ENCODE peak calls at places on chromosomes 2 and 18, in six cellular contexts. Z is H9, E is mesenchymal stem cell, N is trophoblast cell, T is neuronal stem cell, B is IMR-90. G is an unnamed sample.

GRCh38 chr2:38722271-38723115 is 28.7 kb downstream of the SRSF7 start:
- DNase-seq in E (no peak), Z (no peak), T (no peak), N (no peak), B (no peak), G (no peak)

GRCh38 chr18:26480897-26481795 is 67.2 kb downstream of the KCTD1 start:
- DNase-seq in Z (no peak), E (peak; percentile 89), B (peak; percentile 96), N (no peak), T (no peak), G (peak; percentile 48)

GRCh38 chr2:215779912-215780311 is 233.4 kb downstream of the MREG start:
- DNase-seq in T (no peak), B (no peak), E (no peak), Z (no peak), N (no peak), G (peak; percentile 53)

GRCh38 chr18:63241317-63241712 is 78.3 kb downstream of the BCL2 start:
- DNase-seq in Z (no peak), N (no peak), E (no peak), T (no peak), B (no peak), G (no peak)

GRCh38 chr2:61970807-61971556 is 65.5 kb downstream of the COMMD1 start:
- DNase-seq in B (no peak), N (no peak), Z (peak; percentile 69), T (no peak), E (no peak), G (peak; percentile 68)

GRCh38 chr2:55839182-55839819 is 84.3 kb downstream of the EFEMP1 start:
- DNase-seq in B (peak; percentile 46), T (no peak), E (peak; percentile 65), N (peak; percentile 83), Z (no peak), G (peak; percentile 70)

GRCh38 chr2:96485751-96486643 is 19.2 kb downstream of the NEURL3 start:
- DNase-seq in N (peak; percentile 62), T (no peak), B (peak; percentile 87), E (peak; percentile 80), Z (peak; percentile 59), G (peak; percentile 60)

GRCh38 chr2:109173311-109174171 is 44.5 kb downstream of the SH3RF3 start:
- DNase-seq in T (peak; percentile 17), Z (no peak), E (peak; percentile 96), B (peak; percentile 87), N (no peak), G (peak; percentile 74)

GRCh38 chr2:60852282-60852860 is 29.0 kb upstream of the REL start:
- DNase-seq in Z (no peak), E (no peak), T (no peak), B (no peak), N (no peak), G (no peak)

GRCh38 chr2:42046819-42047487 is 868 bp upstream of the PKDCC start:
- DNase-seq in B (no peak), T (peak; percentile 95), E (peak; percentile 71), Z (peak; percentile 84), N (no peak), G (peak; percentile 98)

GRCh38 chr2:209445485-209445884 is 21.6 kb downstream of the MAP2 start:
- DNase-seq in Z (no peak), B (no peak), E (no peak), N (no peak), T (no peak), G (no peak)

GRCh38 chr18:54148151-54148550 is 76.3 kb downstream of the MBD2 start:
- DNase-seq in B (no peak), N (no peak), Z (no peak), T (no peak), E (no peak), G (no peak)

GRCh38 chr18:49988101-49988500 is 174.8 kb upstream of the ACAA2 start:
- DNase-seq in N (no peak), Z (no peak), T (no peak), E (no peak), B (no peak), G (no peak)

GRCh38 chr2:12555012-12555645 is 161.6 kb upstream of the TRIB2 start:
- DNase-seq in T (no peak), B (peak; percentile 80), N (no peak), Z (no peak), E (peak; percentile 63), G (peak; percentile 38)

GRCh38 chr2:113218283-113219091 is 44.7 kb downstream of the PSD4 start:
- DNase-seq in E (peak; percentile 68), Z (no peak), N (peak; percentile 34), B (no peak), T (no peak), G (no peak)

GRCh38 chr18:75244336-75244735 is 33.7 kb downstream of the TSHZ1 start:
- DNase-seq in N (no peak), E (no peak), B (no peak), Z (peak; percentile 62), T (no peak), G (peak; percentile 55)

GRCh38 chr2:7724336-7724735 is 807.1 kb downstream of the RNF144A start:
- DNase-seq in E (no peak), T (no peak), N (no peak), Z (no peak), B (no peak), G (peak; percentile 70)

GRCh38 chr2:101360229-101360628 is 27.1 kb downstream of the CREG2 start:
- DNase-seq in N (peak; percentile 55), T (no peak), E (peak; percentile 9), Z (no peak), B (peak; percentile 52), G (no peak)

GRCh38 chr2:172701250-172701649 is 34.4 kb upstream of the RAPGEF4 start:
- DNase-seq in B (peak; percentile 92), Z (no peak), E (peak; percentile 52), N (no peak), T (no peak), G (no peak)

GRCh38 chr2:45224321-45224995 is 215.2 kb upstream of the SIX2 start:
- DNase-seq in N (no peak), E (no peak), T (no peak), B (no peak), Z (no peak), G (no peak)
- H3K18ac ChIP-seq in N (no peak overlapping the region), E (no peak overlapping the region), T (no peak overlapping the region), B (no peak overlapping the region), Z (no peak overlapping the region), G (no peak overlapping the region)

GRCh38 chr2:10915731-10916331 is 4.1 kb downstream of the KCNF1 start:
- DNase-seq in N (no peak), Z (peak; percentile 41), E (no peak), T (no peak), B (no peak), G (no peak)
- H3K18ac ChIP-seq in N (no peak overlapping the region), Z (no peak overlapping the region), E (no peak overlapping the region), T (peak overlapping the region; percentile 33), B (no peak overlapping the region), G (no peak overlapping the region)

GRCh38 chr18:58844871-58845270 is 19.8 kb upstream of the ZNF532 start:
- DNase-seq in E (no peak), T (no peak), N (no peak), B (no peak), Z (no peak), G (no peak)
- H3K18ac ChIP-seq in E (no peak overlapping the region), T (peak overlapping the region; percentile 6), N (no peak overlapping the region), B (no peak overlapping the region), Z (no peak overlapping the region), G (peak overlapping the region; percentile 75)

GRCh38 chr2:167842047-167842446 is 405.3 kb downstream of the STK39 start:
- DNase-seq in B (no peak), T (no peak), E (no peak), Z (no peak), N (no peak), G (no peak)

GRCh38 chr2:167843657-167844056 is 403.7 kb downstream of the STK39 start:
- DNase-seq in E (no peak), N (no peak), Z (no peak), B (no peak), T (no peak), G (no peak)

GRCh38 chr2:167843203-167843602 is 404.2 kb downstream of the STK39 start:
- DNase-seq in B (no peak), E (no peak), N (no peak), Z (no peak), T (no peak), G (no peak)

DNA sequence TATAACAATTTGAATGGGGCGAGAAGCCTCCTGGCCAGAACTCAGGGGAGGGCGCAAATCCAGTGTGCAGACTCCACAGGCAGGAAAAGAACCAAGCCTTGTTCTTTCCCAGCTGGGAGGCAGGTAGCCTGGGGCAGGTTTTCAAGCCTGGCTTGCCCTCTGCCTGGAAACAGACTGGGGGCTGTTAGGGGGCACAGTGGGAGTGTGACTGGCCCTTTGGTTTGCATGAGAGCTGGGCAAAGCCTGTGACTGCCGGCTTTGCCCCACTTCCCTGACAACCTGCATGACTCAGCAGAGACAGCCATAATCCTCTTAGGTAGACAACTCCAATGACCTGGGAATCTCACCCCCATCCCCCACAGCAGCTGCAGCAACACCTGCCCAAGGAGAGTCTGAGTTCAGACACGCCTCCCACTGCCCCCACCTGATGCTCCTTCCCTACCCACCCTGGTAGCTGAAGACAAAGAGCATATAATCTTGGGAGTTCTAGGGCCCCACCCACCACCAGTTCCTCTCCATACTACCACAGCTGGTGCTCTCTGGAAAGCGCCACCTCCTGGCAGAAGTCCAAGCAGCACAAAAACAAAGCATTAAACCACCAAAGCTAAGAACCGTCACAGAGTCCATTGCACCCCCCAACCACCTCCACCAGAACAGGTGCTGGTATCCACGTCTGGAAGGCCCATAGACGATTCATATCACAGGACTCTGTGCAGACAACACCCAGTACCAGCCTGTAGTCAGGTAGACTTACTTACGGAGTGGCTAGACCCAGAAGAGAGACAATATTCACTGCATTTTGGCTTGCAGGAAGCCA is 402.5 kb downstream of the STK39 start:
- DNase-seq in B (no peak), N (peak; percentile 24), T (no peak), Z (peak; percentile 89), E (no peak), G (peak; percentile 91)
- H3K18ac ChIP-seq in B (no peak overlapping the region), N (no peak overlapping the region), T (peak overlapping the region; percentile 83), Z (peak overlapping the region; percentile 62), E (no peak overlapping the region), G (peak overlapping the region; percentile 4)

GRCh38 chr2:157559461-157559860 is 69.2 kb downstream of the ACVR1C start:
- DNase-seq in E (no peak), Z (no peak), T (no peak), N (no peak), B (no peak), G (peak; percentile 31)
- H3K18ac ChIP-seq in E (no peak overlapping the region), Z (no peak overlapping the region), T (no peak overlapping the region), N (no peak overlapping the region), B (no peak overlapping the region), G (no peak overlapping the region)

DNA sequence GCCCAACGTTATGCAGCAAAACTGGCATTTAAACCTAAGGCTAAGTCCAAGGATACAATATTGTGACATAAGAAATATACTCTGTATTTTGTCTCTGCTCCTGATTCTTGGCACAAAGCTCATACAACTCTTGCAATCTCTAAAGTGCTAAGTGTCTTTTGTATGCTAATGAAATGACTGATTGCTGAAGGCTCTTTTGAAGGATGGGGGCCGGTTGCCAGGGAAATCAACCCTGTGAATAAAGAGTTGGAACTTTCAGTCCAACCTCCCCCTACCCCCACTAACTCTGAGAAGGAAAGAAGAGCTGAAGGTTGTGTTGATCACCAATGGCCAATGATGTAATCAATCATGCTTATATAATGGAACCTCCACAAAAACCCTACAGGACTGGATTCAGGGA is 40.3 kb downstream of the SESTD1 start:
- DNase-seq in N (no peak), T (no peak), E (no peak), B (no peak), Z (no peak), G (peak; percentile 87)
- H3K18ac ChIP-seq in N (no peak overlapping the region), T (no peak overlapping the region), E (no peak overlapping the region), B (no peak overlapping the region), Z (no peak overlapping the region), G (peak overlapping the region; percentile 97)

GRCh38 chr2:120245520-120245835 is 7.2 kb upstream of the RALB start:
- DNase-seq in E (peak; percentile 65), T (no peak), Z (no peak), B (no peak), N (no peak), G (no peak)
- H3K18ac ChIP-seq in E (peak overlapping the region; percentile 61), T (peak overlapping the region; percentile 88), Z (no peak overlapping the region), B (no peak overlapping the region), N (no peak overlapping the region), G (no peak overlapping the region)

G was measured in mesendoderm.